ENCODE peak calls at places on chromosomes 11 and 22, in five cellular contexts. Y is psoas muscle; G is RCC 7860; U is naive thymus-derived CD8-positive, alpha-beta T cell; P is GM23248. I is an unnamed sample.

GRCh38 chr11:113263458-113264095 is 50.8 kb upstream of the TTC12 start:
- DNase-seq in G (no peak), Y (no peak), P (no peak), U (no peak), I (no peak)

GRCh38 chr11:64141081-64141783 is 24.7 kb downstream of the MACROD1 start:
- DNase-seq in P (no peak), Y (no peak), U (no peak), G (no peak), I (no peak)

GRCh38 chr22:17748555-17749353 is 25.5 kb downstream of the BID start:
- DNase-seq in G (no peak), P (no peak), U (no peak), Y (no peak), I (no peak)

GRCh38 chr22:44801476-44801875 is 49.1 kb downstream of the ARHGAP8 start:
- DNase-seq in U (no peak), Y (no peak), G (no peak), P (no peak), I (no peak)

GRCh38 chr22:39683639-39684038 is 113.1 kb downstream of the CACNA1I start:
- DNase-seq in Y (no peak), G (no peak), P (no peak), U (no peak), I (no peak)

GRCh38 chr11:2565447-2566222 is 120.8 kb downstream of the KCNQ1 start:
- DNase-seq in U (no peak), Y (no peak), P (no peak), G (no peak), I (no peak)

GRCh38 chr11:96218901-96219300 is 124.1 kb downstream of the MAML2 start:
- DNase-seq in P (no peak), U (no peak), Y (no peak), G (no peak), I (no peak)

GRCh38 chr11:67541198-67541597 is 18.0 kb upstream of the CABP2 start:
- DNase-seq in Y (no peak), U (no peak), G (no peak), P (no peak), I (no peak)

GRCh38 chr11:113048820-113049555 is 87.8 kb downstream of the NCAM1 start:
- DNase-seq in Y (no peak), G (peak), U (no peak), P (peak), I (no peak)

GRCh38 chr22:49785841-49786451 is 41.7 kb downstream of the BRD1 start:
- DNase-seq in P (no peak), Y (peak), U (no peak), G (no peak), I (no peak)

GRCh38 chr11:108743851-108744250 is 79.0 kb downstream of the DDX10 start:
- DNase-seq in P (no peak), Y (no peak), U (no peak), G (no peak), I (no peak)

GRCh38 chr22:44277404-44278135 is 35.2 kb downstream of the SHISAL1 start:
- DNase-seq in Y (no peak), U (no peak), P (no peak), G (no peak), I (no peak)

GRCh38 chr11:6568191-6568918 is 35.1 kb downstream of the RRP8 start:
- DNase-seq in U (no peak), Y (no peak), G (peak), P (peak), I (no peak)

GRCh38 chr22:46079861-46080821 is 70.2 kb upstream of the PPARA start:
- DNase-seq in Y (peak), P (peak), G (peak), U (no peak), I (no peak)

I was measured in effector CD4-positive, alpha-beta T cell.